ENCODE peak calls at places on chromosomes 3 and 15, in six cellular contexts. D is K562, I is fibroblast of pulmonary artery, Q is lower leg skin, S is fibroblast of mammary gland, E is GM12865. V is an unnamed sample.
A peak's percentile ranks its signal among the peaks of the same experiment; 100 is the strongest.

GRCh38 chr3:185824467-185825378 is at the start of gene IGF2BP2:
- DNase-seq in D (peak; percentile 85), I (peak; percentile 87), Q (peak; percentile 93), S (peak; percentile 68), E (peak; percentile 80), V (peak; percentile 25)

GRCh38 chr3:187743195-187744141 is 1.8 kb downstream of the BCL6 start:
- DNase-seq in D (peak; percentile 62), I (peak; percentile 82), Q (peak; percentile 95), S (peak; percentile 69), E (no peak), V (peak; percentile 79)

GRCh38 chr3:32815812-32816438 is 1.9 kb upstream of the TRIM71 start:
- DNase-seq in D (no peak), I (no peak), Q (peak; percentile 76), S (no peak), E (no peak), V (no peak)

GRCh38 chr15:90221251-90221900 is 12.4 kb downstream of the CIB1 start:
- DNase-seq in D (peak; percentile 68), I (peak; percentile 93), Q (peak; percentile 91), S (peak; percentile 92), E (peak; percentile 71), V (peak; percentile 87)

GRCh38 chr3:102483556-102483955 is 48.7 kb downstream of the ZPLD1 start:
- DNase-seq in D (no peak), I (no peak), Q (no peak), S (no peak), E (no peak), V (no peak)

GRCh38 chr3:146646251-146646650 is 41.1 kb upstream of the PLSCR5 start:
- DNase-seq in D (no peak), I (no peak), Q (no peak), S (no peak), E (no peak), V (no peak)

GRCh38 chr3:53044371-53045106 is 1.3 kb downstream of the SFMBT1 start:
- DNase-seq in D (peak; percentile 22), I (peak; percentile 42), Q (no peak), S (peak; percentile 45), E (peak; percentile 52), V (peak; percentile 37)

GRCh38 chr3:158768361-158768787 is 33.5 kb upstream of the MFSD1 start:
- DNase-seq in D (peak; percentile 45), I (peak; percentile 52), Q (no peak), S (peak; percentile 70), E (no peak), V (peak; percentile 63)

GRCh38 chr15:78950906-78951840 is 6.3 kb upstream of the CTSH start:
- DNase-seq in D (no peak), I (peak; percentile 51), Q (no peak), S (no peak), E (peak; percentile 42), V (no peak)

GRCh38 chr3:15794842-15795562 is 2.8 kb downstream of the ANKRD28 start:
- DNase-seq in D (no peak), I (peak; percentile 53), Q (no peak), S (no peak), E (no peak), V (no peak)

GRCh38 chr3:14699643-14700042 is 24.7 kb downstream of the C3orf20 start:
- DNase-seq in D (no peak), I (no peak), Q (peak; percentile 46), S (no peak), E (no peak), V (no peak)